ENCODE peak calls at places on chromosome 20, in six cellular contexts. One of them, this sample, is unnamed.

GRCh38 chr20:63357921-63358905 is 2.9 kb downstream of the CHRNA4 start:
- DNase-seq in HEK293T: no peak
- DNase-seq in ecto neural progenitor cell: no peak
- DNase-seq in HTR-8/SVneo: no peak
- DNase-seq in astrocyte of the hippocampus: no peak
- DNase-seq in kidney glomerular epithelial cell: no peak
- DNase-seq in this sample: no peak

GRCh38 chr20:56689318-56689717 is 60.2 kb downstream of the TFAP2C start:
- DNase-seq in HEK293T: no peak
- DNase-seq in ecto neural progenitor cell: no peak
- DNase-seq in HTR-8/SVneo: peak
- DNase-seq in astrocyte of the hippocampus: peak
- DNase-seq in kidney glomerular epithelial cell: no peak
- DNase-seq in this sample: no peak

GRCh38 chr20:64065973-64066341 is 3.0 kb downstream of the TCEA2 start:
- DNase-seq in HEK293T: no peak
- DNase-seq in ecto neural progenitor cell: no peak
- DNase-seq in HTR-8/SVneo: peak
- DNase-seq in astrocyte of the hippocampus: peak
- DNase-seq in kidney glomerular epithelial cell: peak
- DNase-seq in this sample: peak

GRCh38 chr20:64116541-64117423 is 9.4 kb upstream of the NPBWR2 start:
- DNase-seq in HEK293T: no peak
- DNase-seq in ecto neural progenitor cell: no peak
- DNase-seq in HTR-8/SVneo: no peak
- DNase-seq in astrocyte of the hippocampus: no peak
- DNase-seq in kidney glomerular epithelial cell: no peak
- DNase-seq in this sample: no peak

GRCh38 chr20:1844723-1845523 is 50.3 kb upstream of the SIRPA start:
- DNase-seq in HEK293T: no peak
- DNase-seq in ecto neural progenitor cell: no peak
- DNase-seq in HTR-8/SVneo: no peak
- DNase-seq in astrocyte of the hippocampus: peak
- DNase-seq in kidney glomerular epithelial cell: no peak
- DNase-seq in this sample: no peak

GRCh38 chr20:11813106-11813890 is 104.4 kb upstream of the BTBD3 start:
- DNase-seq in HEK293T: no peak
- DNase-seq in ecto neural progenitor cell: no peak
- DNase-seq in HTR-8/SVneo: no peak
- DNase-seq in astrocyte of the hippocampus: no peak
- DNase-seq in kidney glomerular epithelial cell: no peak
- DNase-seq in this sample: no peak

GRCh38 chr20:54822407-54822806 is 347.0 kb downstream of the DOK5 start:
- DNase-seq in HEK293T: no peak
- DNase-seq in ecto neural progenitor cell: no peak
- DNase-seq in HTR-8/SVneo: no peak
- DNase-seq in astrocyte of the hippocampus: no peak
- DNase-seq in kidney glomerular epithelial cell: no peak
- DNase-seq in this sample: no peak

GRCh38 chr20:5522422-5522821 is 205.7 kb upstream of the PROKR2 start:
- DNase-seq in HEK293T: no peak
- DNase-seq in ecto neural progenitor cell: no peak
- DNase-seq in HTR-8/SVneo: no peak
- DNase-seq in astrocyte of the hippocampus: no peak
- DNase-seq in kidney glomerular epithelial cell: no peak
- DNase-seq in this sample: no peak

GRCh38 chr20:59435496-59435895 is 135.1 kb downstream of the EDN3 start:
- DNase-seq in HEK293T: no peak
- DNase-seq in ecto neural progenitor cell: no peak
- DNase-seq in HTR-8/SVneo: no peak
- DNase-seq in astrocyte of the hippocampus: no peak
- DNase-seq in kidney glomerular epithelial cell: no peak
- DNase-seq in this sample: no peak

GRCh38 chr20:39876974-39877615 is 811.9 kb downstream of the MAFB start:
- DNase-seq in HEK293T: no peak
- DNase-seq in ecto neural progenitor cell: no peak
- DNase-seq in HTR-8/SVneo: no peak
- DNase-seq in astrocyte of the hippocampus: no peak
- DNase-seq in kidney glomerular epithelial cell: no peak
- DNase-seq in this sample: no peak